ENCODE peak calls at places on chromosomes 2 and 18, in nine cellular contexts. J, L, N, H, F, G, B, T and W are unnamed samples.

GRCh38 chr2:168278424-168278888 is 31.1 kb upstream of the STK39 start:
- DNase-seq in G (no peak), L (no peak), N (peak), T (peak), J (no peak), B (no peak), F (no peak), H (no peak), W (no peak)

GRCh38 chr18:79534356-79534755 is 138.6 kb downstream of the NFATC1 start:
- DNase-seq in G (no peak), N (peak), L (no peak), B (no peak), H (no peak), F (no peak), T (no peak), J (no peak), W (peak)

GRCh38 chr18:42028232-42028832 is 73.3 kb downstream of the PIK3C3 start:
- DNase-seq in F (no peak), H (peak), G (peak), L (peak), T (no peak), N (peak), J (peak), B (no peak), W (no peak)

GRCh38 chr2:70503896-70504295 is 49.7 kb downstream of the TGFA start:
- DNase-seq in G (no peak), J (no peak), H (no peak), B (no peak), L (no peak), T (no peak), F (no peak), N (no peak), W (no peak)

GRCh38 chr2:108988796-108989713 is at the start of gene EDAR:
- DNase-seq in J (peak), F (no peak), B (peak), T (no peak), N (peak), G (peak), L (no peak), H (no peak), W (peak)

GRCh38 chr18:55246278-55246677 is 287.0 kb upstream of the CCDC68 start:
- DNase-seq in L (no peak), N (no peak), G (no peak), J (no peak), B (no peak), H (no peak), F (no peak), T (no peak), W (no peak)

GRCh38 chr2:118003396-118003824 is 10.5 kb downstream of the CCDC93 start:
- DNase-seq in T (peak), F (peak), H (peak), N (peak), J (peak), G (peak), B (no peak), L (peak), W (peak)

GRCh38 chr2:231047922-231048544 is 8.6 kb upstream of the PSMD1 start:
- DNase-seq in T (no peak), G (no peak), H (no peak), J (no peak), B (no peak), F (no peak), N (no peak), L (no peak), W (no peak)

GRCh38 chr18:79139206-79139605 is 70.0 kb downstream of the ATP9B start:
- DNase-seq in H (no peak), G (peak), F (no peak), J (no peak), T (no peak), B (peak), L (no peak), N (no peak), W (peak)

GRCh38 chr2:152223997-152224396 is 48.4 kb upstream of the STAM2 start:
- DNase-seq in T (no peak), F (no peak), L (no peak), G (no peak), H (no peak), N (no peak), J (no peak), B (no peak), W (no peak)

GRCh38 chr2:219639356-219639755 is 11.9 kb downstream of the SLC4A3 start:
- DNase-seq in L (no peak), G (no peak), J (no peak), T (no peak), B (no peak), N (no peak), F (no peak), H (no peak), W (no peak)

GRCh38 chr2:182506606-182507005 is 79.8 kb upstream of the PDE1A start:
- DNase-seq in G (no peak), F (no peak), T (no peak), H (no peak), L (no peak), N (no peak), B (no peak), J (no peak), W (no peak)

GRCh38 chr18:44683566-44683965 is 2.9 kb downstream of the SETBP1 start:
- DNase-seq in T (no peak), J (no peak), F (no peak), H (no peak), N (no peak), L (no peak), B (no peak), G (no peak), W (no peak)

GRCh38 chr18:58609536-58609993 is 19.3 kb downstream of the ALPK2 start:
- DNase-seq in J (no peak), F (no peak), L (no peak), N (no peak), T (no peak), B (no peak), H (no peak), G (no peak), W (no peak)

GRCh38 chr2:55165567-55165966 is 66.5 kb downstream of the CLHC1 start:
- DNase-seq in B (no peak), L (no peak), J (no peak), H (no peak), T (no peak), F (no peak), N (no peak), G (no peak), W (no peak)

GRCh38 chr2:1625281-1626001 is 118.9 kb downstream of the PXDN start:
- DNase-seq in B (no peak), F (peak), H (no peak), L (no peak), G (no peak), T (no peak), N (no peak), J (no peak), W (no peak)

GRCh38 chr2:84676295-84676694 is 160.0 kb downstream of the DNAH6 start:
- DNase-seq in N (no peak), T (peak), B (no peak), G (no peak), J (no peak), F (no peak), H (no peak), L (no peak), W (no peak)

GRCh38 chr2:8566155-8566670 is 115.6 kb upstream of the ID2 start:
- DNase-seq in L (no peak), T (no peak), B (no peak), H (no peak), G (no peak), J (no peak), F (no peak), N (no peak), W (no peak)

GRCh38 chr2:118607663-118608062 is 239.8 kb downstream of the EN1 start:
- DNase-seq in B (no peak), G (no peak), F (no peak), J (no peak), H (no peak), N (no peak), L (no peak), T (no peak), W (no peak)

GRCh38 chr2:168568476-168569227 is 112.6 kb downstream of the CERS6 start:
- DNase-seq in G (no peak), T (no peak), J (no peak), L (no peak), B (no peak), H (no peak), N (no peak), F (no peak), W (no peak)

GRCh38 chr2:169895294-169895985 is 68.2 kb downstream of the UBR3 start:
- DNase-seq in B (no peak), L (no peak), G (no peak), F (no peak), N (no peak), T (no peak), H (no peak), J (no peak), W (no peak)

GRCh38 chr2:127165539-127165935 is 54.6 kb downstream of the CYP27C1 start:
- DNase-seq in F (peak), G (no peak), B (no peak), H (no peak), L (no peak), N (no peak), J (no peak), T (no peak), W (no peak)

GRCh38 chr18:74392323-74392722 is 64.8 kb downstream of the DIPK1C start:
- DNase-seq in F (no peak), G (no peak), L (no peak), B (no peak), J (no peak), N (peak), T (no peak), H (no peak), W (no peak)

GRCh38 chr2:172554352-172555271 is 1.3 kb upstream of the PDK1 start:
- DNase-seq in B (no peak), H (no peak), L (no peak), G (no peak), F (no peak), J (no peak), T (no peak), N (no peak), W (no peak)

GRCh38 chr2:215882689-215883088 is 130.7 kb downstream of the MREG start:
- DNase-seq in J (no peak), F (no peak), G (no peak), B (no peak), N (no peak), H (no peak), T (no peak), L (no peak), W (no peak)

GRCh38 chr18:8561123-8561905 is 47.9 kb upstream of the RAB12 start:
- DNase-seq in H (no peak), L (no peak), J (no peak), N (no peak), T (no peak), G (no peak), F (no peak), B (no peak), W (no peak)

GRCh38 chr18:58887613-58887963 is 22.9 kb downstream of the ZNF532 start:
- DNase-seq in T (no peak), N (peak), B (no peak), H (no peak), G (no peak), J (peak), F (no peak), L (no peak), W (no peak)

GRCh38 chr2:27873091-27873490 is 17.1 kb downstream of the RBKS start:
- DNase-seq in J (no peak), H (no peak), B (no peak), F (no peak), N (no peak), G (no peak), T (no peak), L (no peak), W (no peak)

GRCh38 chr2:86073225-86073624 is 32.5 kb downstream of the POLR1A start:
- DNase-seq in J (no peak), B (no peak), G (no peak), T (no peak), L (no peak), F (no peak), N (no peak), H (no peak), W (no peak)

GRCh38 chr18:8341481-8342230 is 267.6 kb upstream of the RAB12 start:
- DNase-seq in G (no peak), J (no peak), B (no peak), H (no peak), N (no peak), L (no peak), T (no peak), F (no peak), W (no peak)

GRCh38 chr2:79040967-79041582 is 15.6 kb downstream of the REG3G start:
- DNase-seq in N (no peak), B (no peak), T (no peak), H (no peak), J (peak), G (no peak), F (no peak), L (no peak), W (no peak)

GRCh38 chr18:39448942-39449341 is 1883.3 kb upstream of the CELF4 start:
- DNase-seq in G (no peak), T (no peak), L (no peak), B (no peak), J (no peak), H (no peak), F (no peak), N (no peak), W (no peak)

GRCh38 chr18:9535430-9535972 is 60.2 kb downstream of the RALBP1 start:
- DNase-seq in L (no peak), T (no peak), G (no peak), J (no peak), F (no peak), H (no peak), B (no peak), N (no peak), W (no peak)

GRCh38 chr18:56869189-56869777 is 218.1 kb downstream of the WDR7 start:
- DNase-seq in J (peak), H (peak), G (no peak), L (peak), B (no peak), F (peak), T (no peak), N (no peak), W (no peak)

GRCh38 chr2:169090133-169090820 is 20.9 kb downstream of the DHRS9 start:
- DNase-seq in B (no peak), H (no peak), G (no peak), L (no peak), N (no peak), T (no peak), F (no peak), J (no peak), W (no peak)

GRCh38 chr2:224594840-224595239 is 9.7 kb upstream of the CUL3 start:
- DNase-seq in J (no peak), T (no peak), B (no peak), L (no peak), N (no peak), G (no peak), F (no peak), H (no peak), W (no peak)

GRCh38 chr2:33106115-33106514 is 159.4 kb downstream of the LTBP1 start:
- DNase-seq in G (no peak), F (no peak), J (no peak), H (no peak), N (no peak), T (no peak), L (no peak), B (no peak), W (no peak)